ENCODE peak calls at places on chromosomes 16 and 17, in six cellular contexts. T, C, S, K, E and G are unnamed samples.

GRCh38 chr17:68955181-68955841 is at the start of gene ABCA8:
- DNase-seq in T (no peak), C (no peak), S (no peak), K (no peak), E (peak), G (no peak)

GRCh38 chr17:19766421-19767270 is 18.5 kb upstream of the ALDH3A1 start:
- DNase-seq in T (peak), C (peak), S (peak), K (peak), E (peak), G (peak)

GRCh38 chr17:8867361-8867981 is at the start of gene PIK3R6:
- DNase-seq in T (no peak), C (no peak), S (no peak), K (no peak), E (no peak), G (no peak)

GRCh38 chr16:80580109-80580832 is 39.5 kb downstream of the DYNLRB2 start:
- DNase-seq in T (no peak), C (peak), S (no peak), K (peak), E (peak), G (no peak)

GRCh38 chr16:30473231-30474061 is 904 bp downstream of the ITGAL start:
- DNase-seq in T (no peak), C (no peak), S (no peak), K (no peak), E (no peak), G (no peak)

GRCh38 chr16:84568066-84568465 is 49.8 kb downstream of the COTL1 start:
- DNase-seq in T (no peak), C (no peak), S (no peak), K (no peak), E (no peak), G (no peak)

GRCh38 chr17:77365584-77366186 is 224.9 kb downstream of the SEC14L1 start:
- DNase-seq in T (peak), C (no peak), S (no peak), K (peak), E (peak), G (peak)

GRCh38 chr16:57627184-57627871 is 1.1 kb upstream of the ADGRG1 start:
- DNase-seq in T (peak), C (no peak), S (no peak), K (peak), E (peak), G (no peak)

GRCh38 chr17:81223758-81224122 is 975 bp upstream of the CEP131 start:
- DNase-seq in T (no peak), C (no peak), S (no peak), K (no peak), E (no peak), G (no peak)

GRCh38 chr16:11101695-11102522 is 154.1 kb downstream of the SOCS1 start:
- DNase-seq in T (peak), C (no peak), S (no peak), K (no peak), E (peak), G (no peak)

GRCh38 chr16:49564577-49565224 is 191.1 kb downstream of the C16orf78 start:
- DNase-seq in T (no peak), C (no peak), S (no peak), K (no peak), E (no peak), G (no peak)

GRCh38 chr17:44350733-44351226 is 5.7 kb downstream of the GRN start:
- DNase-seq in T (peak), C (peak), S (no peak), K (peak), E (peak), G (peak)

GRCh38 chr16:23398987-23399805 is 53.8 kb downstream of the COG7 start:
- DNase-seq in T (no peak), C (no peak), S (no peak), K (no peak), E (no peak), G (no peak)

GRCh38 chr16:72612271-72612670 is 435.7 kb downstream of the ZFHX3 start:
- DNase-seq in T (no peak), C (no peak), S (no peak), K (no peak), E (peak), G (no peak)

GRCh38 chr16:61872778-61873119 is 163.5 kb downstream of the CDH8 start:
- DNase-seq in T (no peak), C (no peak), S (no peak), K (no peak), E (no peak), G (no peak)

GRCh38 chr16:1026784-1027415 is 45.3 kb downstream of the SOX8 start:
- DNase-seq in T (no peak), C (peak), S (no peak), K (no peak), E (no peak), G (no peak)

GRCh38 chr17:29663155-29663554 is 40.4 kb upstream of the CORO6 start:
- DNase-seq in T (no peak), C (no peak), S (no peak), K (no peak), E (peak), G (no peak)

GRCh38 chr17:62808576-62808970 is 459 bp upstream of the MARCHF10 start:
- DNase-seq in T (no peak), C (no peak), S (no peak), K (no peak), E (no peak), G (no peak)